ENCODE peak calls at places on chromosomes 13 and 19, in eight cellular contexts. One of them, this sample, is unnamed.

GRCh38 chr19:29457413-29457812 is 68.4 kb upstream of the VSTM2B start:
- DNase-seq in HepG2: no peak
- DNase-seq in H1: no peak
- DNase-seq in astrocyte: no peak
- DNase-seq in fibroblast of lung: no peak
- DNase-seq in mammary epithelial cell: no peak
- DNase-seq in GM12878: no peak
- DNase-seq in colonic mucosa: no peak
- DNase-seq in this sample: no peak

GRCh38 chr19:31517466-31518180 is 168.4 kb upstream of the TSHZ3 start:
- DNase-seq in HepG2: no peak
- DNase-seq in H1: no peak
- DNase-seq in astrocyte: no peak
- DNase-seq in fibroblast of lung: no peak
- DNase-seq in mammary epithelial cell: no peak
- DNase-seq in GM12878: no peak
- DNase-seq in colonic mucosa: no peak
- DNase-seq in this sample: no peak

GRCh38 chr13:44744880-44745633 is 168.9 kb upstream of the TSC22D1 start:
- DNase-seq in HepG2: no peak
- DNase-seq in H1: no peak
- DNase-seq in astrocyte: no peak
- DNase-seq in fibroblast of lung: no peak
- DNase-seq in mammary epithelial cell: peak; percentile 99
- DNase-seq in GM12878: no peak
- DNase-seq in colonic mucosa: no peak
- DNase-seq in this sample: no peak

GRCh38 chr13:110301606-110302131 is 5.3 kb downstream of the COL4A1 start:
- DNase-seq in HepG2: no peak
- DNase-seq in H1: no peak
- DNase-seq in astrocyte: peak; percentile 79
- DNase-seq in fibroblast of lung: peak; percentile 83
- DNase-seq in mammary epithelial cell: no peak
- DNase-seq in GM12878: no peak
- DNase-seq in colonic mucosa: no peak
- DNase-seq in this sample: peak; percentile 59

GRCh38 chr13:93416943-93417342 is 190.3 kb downstream of the GPC6 start:
- DNase-seq in HepG2: no peak
- DNase-seq in H1: no peak
- DNase-seq in astrocyte: no peak
- DNase-seq in fibroblast of lung: no peak
- DNase-seq in mammary epithelial cell: no peak
- DNase-seq in GM12878: no peak
- DNase-seq in colonic mucosa: no peak
- DNase-seq in this sample: no peak

GRCh38 chr13:84208251-84208650 is 326.0 kb upstream of the SLITRK1 start:
- DNase-seq in HepG2: no peak
- DNase-seq in H1: no peak
- DNase-seq in astrocyte: peak; percentile 3
- DNase-seq in fibroblast of lung: no peak
- DNase-seq in mammary epithelial cell: no peak
- DNase-seq in GM12878: no peak
- DNase-seq in colonic mucosa: no peak
- DNase-seq in this sample: no peak

GRCh38 chr19:13718733-13719132 is 45.6 kb upstream of the MRI1 start:
- DNase-seq in HepG2: no peak
- DNase-seq in H1: peak; percentile 29
- DNase-seq in astrocyte: peak; percentile 49
- DNase-seq in fibroblast of lung: peak; percentile 68
- DNase-seq in mammary epithelial cell: peak; percentile 61
- DNase-seq in GM12878: no peak
- DNase-seq in colonic mucosa: peak; percentile 31
- DNase-seq in this sample: peak; percentile 63

GRCh38 chr19:10968527-10969081 is 7.8 kb downstream of the SMARCA4 start:
- DNase-seq in HepG2: no peak
- DNase-seq in H1: no peak
- DNase-seq in astrocyte: no peak
- DNase-seq in fibroblast of lung: no peak
- DNase-seq in mammary epithelial cell: no peak
- DNase-seq in GM12878: peak; percentile 41
- DNase-seq in colonic mucosa: peak; percentile 56
- DNase-seq in this sample: no peak

GRCh38 chr19:2494084-2494446 is 18.1 kb downstream of the GADD45B start:
- DNase-seq in HepG2: no peak
- DNase-seq in H1: no peak
- DNase-seq in astrocyte: peak; percentile 82
- DNase-seq in fibroblast of lung: peak; percentile 87
- DNase-seq in mammary epithelial cell: peak; percentile 34
- DNase-seq in GM12878: no peak
- DNase-seq in colonic mucosa: no peak
- DNase-seq in this sample: no peak

GRCh38 chr19:29013325-29013724 is 199.6 kb downstream of the UQCRFS1 start:
- DNase-seq in HepG2: no peak
- DNase-seq in H1: no peak
- DNase-seq in astrocyte: no peak
- DNase-seq in fibroblast of lung: no peak
- DNase-seq in mammary epithelial cell: no peak
- DNase-seq in GM12878: no peak
- DNase-seq in colonic mucosa: no peak
- DNase-seq in this sample: peak; percentile 69

GRCh38 chr19:2549701-2550191 is 73.8 kb downstream of the GADD45B start:
- DNase-seq in HepG2: no peak
- DNase-seq in H1: no peak
- DNase-seq in astrocyte: peak; percentile 98
- DNase-seq in fibroblast of lung: peak; percentile 98
- DNase-seq in mammary epithelial cell: peak; percentile 58
- DNase-seq in GM12878: no peak
- DNase-seq in colonic mucosa: peak; percentile 64
- DNase-seq in this sample: no peak

GRCh38 chr13:110070511-110071120 is 236.3 kb downstream of the COL4A1 start:
- DNase-seq in HepG2: no peak
- DNase-seq in H1: no peak
- DNase-seq in astrocyte: peak; percentile 87
- DNase-seq in fibroblast of lung: peak; percentile 89
- DNase-seq in mammary epithelial cell: peak; percentile 88
- DNase-seq in GM12878: no peak
- DNase-seq in colonic mucosa: no peak
- DNase-seq in this sample: no peak

GRCh38 chr19:10122066-10122465 is 2.4 kb upstream of the EIF3G start:
- DNase-seq in HepG2: no peak
- DNase-seq in H1: no peak
- DNase-seq in astrocyte: peak; percentile 48
- DNase-seq in fibroblast of lung: peak; percentile 64
- DNase-seq in mammary epithelial cell: no peak
- DNase-seq in GM12878: no peak
- DNase-seq in colonic mucosa: no peak
- DNase-seq in this sample: no peak

GRCh38 chr19:7224205-7224833 is 69.9 kb downstream of the INSR start:
- DNase-seq in HepG2: peak; percentile 67
- DNase-seq in H1: no peak
- DNase-seq in astrocyte: peak; percentile 23
- DNase-seq in fibroblast of lung: peak; percentile 32
- DNase-seq in mammary epithelial cell: no peak
- DNase-seq in GM12878: no peak
- DNase-seq in colonic mucosa: peak; percentile 65
- DNase-seq in this sample: no peak

GRCh38 chr13:36431204-36432105 is 840 bp upstream of the CCNA1 start:
- DNase-seq in HepG2: no peak
- DNase-seq in H1: no peak
- DNase-seq in astrocyte: no peak
- DNase-seq in fibroblast of lung: no peak
- DNase-seq in mammary epithelial cell: peak; percentile 33
- DNase-seq in GM12878: no peak
- DNase-seq in colonic mucosa: no peak
- DNase-seq in this sample: no peak

GRCh38 chr13:31172001-31172400 is 10.3 kb upstream of the HSPH1 start:
- DNase-seq in HepG2: no peak
- DNase-seq in H1: no peak
- DNase-seq in astrocyte: peak; percentile 55
- DNase-seq in fibroblast of lung: peak; percentile 59
- DNase-seq in mammary epithelial cell: peak; percentile 70
- DNase-seq in GM12878: no peak
- DNase-seq in colonic mucosa: no peak
- DNase-seq in this sample: no peak

GRCh38 chr13:111213964-111214726 is 99.0 kb downstream of the ARHGEF7 start:
- DNase-seq in HepG2: no peak
- DNase-seq in H1: no peak
- DNase-seq in astrocyte: no peak
- DNase-seq in fibroblast of lung: no peak
- DNase-seq in mammary epithelial cell: no peak
- DNase-seq in GM12878: no peak
- DNase-seq in colonic mucosa: no peak
- DNase-seq in this sample: no peak

GRCh38 chr13:36885901-36886300 is 34.1 kb downstream of the SMAD9 start:
- DNase-seq in HepG2: no peak
- DNase-seq in H1: no peak
- DNase-seq in astrocyte: no peak
- DNase-seq in fibroblast of lung: no peak
- DNase-seq in mammary epithelial cell: no peak
- DNase-seq in GM12878: no peak
- DNase-seq in colonic mucosa: no peak
- DNase-seq in this sample: no peak

GRCh38 chr19:34957830-34958751 is 5.9 kb downstream of the ZNF792 start:
- DNase-seq in HepG2: no peak
- DNase-seq in H1: no peak
- DNase-seq in astrocyte: no peak
- DNase-seq in fibroblast of lung: no peak
- DNase-seq in mammary epithelial cell: no peak
- DNase-seq in GM12878: no peak
- DNase-seq in colonic mucosa: no peak
- DNase-seq in this sample: no peak

GRCh38 chr13:40446365-40446764 is 220.1 kb downstream of the FOXO1 start:
- DNase-seq in HepG2: no peak
- DNase-seq in H1: no peak
- DNase-seq in astrocyte: peak; percentile 77
- DNase-seq in fibroblast of lung: peak; percentile 81
- DNase-seq in mammary epithelial cell: no peak
- DNase-seq in GM12878: no peak
- DNase-seq in colonic mucosa: no peak
- DNase-seq in this sample: no peak

DNA sequence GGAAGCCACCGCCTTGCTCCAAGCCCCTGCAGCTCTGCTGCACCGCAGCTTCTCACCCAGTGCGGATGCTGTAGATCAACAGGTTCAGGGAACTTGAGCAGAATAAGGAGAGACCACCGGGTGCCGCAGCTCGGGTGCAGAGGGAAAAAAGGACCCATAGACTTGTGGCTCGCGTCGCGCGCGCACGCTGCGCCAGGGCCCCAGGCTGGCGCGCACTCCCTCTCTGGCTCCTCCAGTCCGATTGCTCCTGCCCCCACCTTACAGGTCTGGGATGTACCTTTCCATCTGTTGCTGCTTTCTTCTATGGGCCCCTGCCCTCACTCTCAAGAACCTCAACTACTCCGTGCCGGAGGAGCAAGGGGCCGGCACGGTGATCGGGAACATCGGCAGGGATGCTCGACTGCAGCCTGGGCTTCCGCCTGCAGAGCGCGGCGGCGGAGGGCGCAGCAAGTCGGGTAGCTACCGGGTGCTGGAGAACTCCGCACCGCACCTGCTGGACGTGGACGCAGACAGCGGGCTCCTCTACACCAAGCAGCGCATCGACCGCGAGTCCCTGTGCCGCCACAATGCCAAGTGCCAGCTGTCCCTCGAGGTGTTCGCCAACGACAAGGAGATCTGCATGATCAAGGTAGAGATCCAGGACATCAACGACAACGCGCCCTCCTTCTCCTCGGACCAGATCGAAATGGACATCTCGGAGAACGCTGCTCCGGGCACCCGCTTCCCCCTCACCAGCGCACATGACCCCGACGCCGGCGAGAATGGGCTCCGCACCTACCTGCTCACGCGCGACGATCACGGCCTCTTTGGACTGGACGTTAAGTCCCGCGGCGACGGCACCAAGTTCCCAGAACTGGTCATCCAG is 964 bp downstream of the PCDH17 start:
- DNase-seq in HepG2: no peak
- DNase-seq in H1: no peak
- DNase-seq in astrocyte: peak; percentile 36
- DNase-seq in fibroblast of lung: peak; percentile 51
- DNase-seq in mammary epithelial cell: no peak
- DNase-seq in GM12878: no peak
- DNase-seq in colonic mucosa: no peak
- DNase-seq in this sample: peak; percentile 85
- H3K9ac ChIP-seq in HepG2: no peak overlapping the region
- H3K9ac ChIP-seq in H1: no peak overlapping the region
- H3K9ac ChIP-seq in astrocyte: peak overlapping the region; percentile 69
- H3K9ac ChIP-seq in fibroblast of lung: no peak overlapping the region
- H3K9ac ChIP-seq in mammary epithelial cell: no peak overlapping the region
- H3K9ac ChIP-seq in GM12878: no peak overlapping the region
- H3K9ac ChIP-seq in colonic mucosa: peak overlapping the region; percentile 16
- H3K9ac ChIP-seq in this sample: no peak overlapping the region

GRCh38 chr13:77374786-77375185 is 47.9 kb upstream of the MYCBP2 start:
- DNase-seq in HepG2: no peak
- DNase-seq in H1: no peak
- DNase-seq in astrocyte: no peak
- DNase-seq in fibroblast of lung: no peak
- DNase-seq in mammary epithelial cell: no peak
- DNase-seq in GM12878: no peak
- DNase-seq in colonic mucosa: no peak
- DNase-seq in this sample: peak; percentile 48
- H3K27ac ChIP-seq in HepG2: no peak overlapping the region
- H3K27ac ChIP-seq in H1: no peak overlapping the region
- H3K27ac ChIP-seq in astrocyte: no peak overlapping the region
- H3K27ac ChIP-seq in fibroblast of lung: no peak overlapping the region
- H3K27ac ChIP-seq in mammary epithelial cell: no peak overlapping the region
- H3K27ac ChIP-seq in GM12878: no peak overlapping the region
- H3K27ac ChIP-seq in colonic mucosa: no peak overlapping the region
- H3K27ac ChIP-seq in this sample: no peak overlapping the region

DNA sequence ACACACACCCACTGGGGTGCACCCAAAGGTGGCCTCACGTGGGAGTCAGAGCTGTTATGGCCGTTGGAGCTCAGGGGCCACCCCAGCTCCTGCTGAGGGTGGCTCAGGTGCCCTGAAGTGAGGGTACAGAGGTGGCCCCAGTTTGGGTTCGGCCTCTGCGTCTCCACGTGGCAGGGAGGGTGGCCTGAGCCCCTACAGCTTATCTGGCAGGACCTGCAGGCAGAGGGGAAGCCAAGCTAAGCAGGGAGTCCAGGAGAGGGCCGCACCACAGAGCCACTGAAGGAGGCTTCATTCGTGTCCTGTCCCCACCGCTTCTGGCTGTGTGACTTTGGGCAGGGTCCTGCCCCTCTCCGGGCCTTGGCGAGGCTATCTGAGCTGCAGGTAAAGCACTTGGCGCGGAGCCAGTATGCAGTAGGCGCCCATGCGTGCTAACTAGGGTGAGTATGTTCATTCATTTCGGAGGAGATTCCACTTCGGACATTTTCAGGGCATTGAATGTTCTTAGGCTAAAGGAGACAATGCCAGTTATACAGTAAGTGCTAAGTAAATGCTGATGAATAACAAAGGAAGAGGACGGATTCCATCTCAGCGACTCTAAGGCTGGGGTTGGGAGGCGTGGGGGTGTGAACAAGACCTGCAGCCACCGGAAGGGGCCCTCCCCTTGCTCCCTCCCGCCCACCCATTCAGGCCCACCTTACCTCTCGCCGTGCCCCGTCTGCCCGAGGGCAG is 4.9 kb downstream of the REX1BD start:
- DNase-seq in HepG2: no peak
- DNase-seq in H1: no peak
- DNase-seq in astrocyte: no peak
- DNase-seq in fibroblast of lung: no peak
- DNase-seq in mammary epithelial cell: no peak
- DNase-seq in GM12878: no peak
- DNase-seq in colonic mucosa: no peak
- DNase-seq in this sample: peak; percentile 85
- H3K9ac ChIP-seq in HepG2: no peak overlapping the region
- H3K9ac ChIP-seq in H1: no peak overlapping the region
- H3K9ac ChIP-seq in astrocyte: no peak overlapping the region
- H3K9ac ChIP-seq in fibroblast of lung: no peak overlapping the region
- H3K9ac ChIP-seq in mammary epithelial cell: no peak overlapping the region
- H3K9ac ChIP-seq in GM12878: no peak overlapping the region
- H3K9ac ChIP-seq in colonic mucosa: no peak overlapping the region
- H3K9ac ChIP-seq in this sample: peak overlapping the region; percentile 59

GRCh38 chr13:41501281-41501680 is 43.9 kb downstream of the RGCC start:
- DNase-seq in HepG2: no peak
- DNase-seq in H1: no peak
- DNase-seq in astrocyte: no peak
- DNase-seq in fibroblast of lung: no peak
- DNase-seq in mammary epithelial cell: no peak
- DNase-seq in GM12878: no peak
- DNase-seq in colonic mucosa: no peak
- DNase-seq in this sample: no peak
- H3K27ac ChIP-seq in HepG2: no peak overlapping the region
- H3K27ac ChIP-seq in H1: no peak overlapping the region
- H3K27ac ChIP-seq in astrocyte: no peak overlapping the region
- H3K27ac ChIP-seq in fibroblast of lung: no peak overlapping the region
- H3K27ac ChIP-seq in mammary epithelial cell: no peak overlapping the region
- H3K27ac ChIP-seq in GM12878: peak overlapping the region; percentile 63
- H3K27ac ChIP-seq in colonic mucosa: no peak overlapping the region
- H3K27ac ChIP-seq in this sample: no peak overlapping the region